ENCODE peak calls at places on chromosome 9, in nine cellular contexts. F is cardiac muscle cell; I is CD8-positive, alpha-beta memory T cell; L is lung; V is PC-3; Y is tibial nerve; G is pancreas; J is uterus; T is tibial artery. B is an unnamed sample.

GRCh38 chr9:129166962-129167557 is 11.0 kb downstream of the IER5L start:
- DNase-seq in F (peak; percentile 78), I (no peak), V (peak; percentile 86), L (peak; percentile 86), T (peak; percentile 84), Y (no peak), G (peak; percentile 89), J (peak; percentile 70), B (peak; percentile 84)

GRCh38 chr9:16267336-16268036 is 603.0 kb downstream of the BNC2 start:
- DNase-seq in V (peak; percentile 89), L (no peak), I (no peak), G (no peak), Y (no peak), J (no peak), T (no peak), F (peak; percentile 48), B (no peak)

GRCh38 chr9:7394007-7394774 is 405.4 kb downstream of the DMAC1 start:
- DNase-seq in T (no peak), Y (no peak), J (no peak), G (no peak), F (no peak), I (no peak), V (no peak), L (no peak), B (no peak)

GRCh38 chr9:82152181-82152580 is 163.6 kb downstream of the SPATA31D1 start:
- DNase-seq in L (no peak), V (peak; percentile 58), F (no peak), T (no peak), I (no peak), Y (no peak), G (no peak), J (no peak), B (no peak)

GRCh38 chr9:81002242-81002641 is 687.1 kb downstream of the TLE1 start:
- DNase-seq in I (no peak), J (no peak), G (no peak), Y (no peak), F (no peak), L (no peak), T (no peak), V (peak; percentile 76), B (no peak)

GRCh38 chr9:98488578-98489312 is 220.0 kb downstream of the GABBR2 start:
- DNase-seq in F (peak; percentile 87), L (peak; percentile 46), G (no peak), T (no peak), I (no peak), J (no peak), V (peak; percentile 56), Y (no peak), B (no peak)

GRCh38 chr9:37061763-37062162 is 27.7 kb upstream of the PAX5 start:
- DNase-seq in Y (no peak), L (no peak), J (no peak), G (no peak), F (peak; percentile 34), T (no peak), V (peak; percentile 54), I (no peak), B (no peak)

GRCh38 chr9:89116064-89116817 is 62.4 kb downstream of the SHC3 start:
- DNase-seq in L (no peak), J (no peak), I (no peak), F (peak; percentile 82), G (no peak), Y (no peak), T (no peak), V (no peak), B (no peak)

GRCh38 chr9:6557883-6558282 is 87.6 kb downstream of the GLDC start:
- DNase-seq in L (no peak), T (no peak), V (no peak), I (no peak), F (peak; percentile 44), G (no peak), J (no peak), Y (no peak), B (no peak)

DNA sequence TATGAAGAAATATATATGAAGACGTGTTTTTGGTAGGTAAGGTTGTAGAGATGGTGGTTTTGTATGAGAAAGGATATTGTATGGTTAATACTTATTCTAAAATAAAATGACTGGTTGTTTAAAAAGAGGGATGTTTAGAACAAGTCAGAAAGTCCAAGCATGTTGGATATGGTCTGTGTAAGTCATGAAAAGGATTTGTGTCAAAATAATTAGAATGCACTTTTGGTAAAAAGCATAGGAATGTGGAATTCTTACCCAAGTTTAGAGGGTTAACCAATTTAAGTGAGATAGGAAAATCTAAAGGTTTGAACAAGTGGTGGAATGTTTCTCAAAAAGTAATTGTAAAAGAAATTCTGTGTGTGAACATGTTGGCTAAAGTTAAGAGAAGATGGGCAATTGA is 1556.5 kb upstream of the C9orf72 start:
- DNase-seq in Y (no peak), I (no peak), J (no peak), G (no peak), F (no peak), L (no peak), T (no peak), V (no peak), B (no peak)
- H3K9me3 ChIP-seq in Y (no peaks in the 10 kb centered on the region), I (no peaks in the 10 kb centered on the region), J (no peaks in the 10 kb centered on the region), G (no peaks in the 10 kb centered on the region), F (peaks cover 4% of the 10 kb centered on the region), L (peaks cover 7% of the 10 kb centered on the region), T (peaks cover 4% of the 10 kb centered on the region), V (peaks cover 16% of the 10 kb centered on the region), B (no peaks in the 10 kb centered on the region)

DNA sequence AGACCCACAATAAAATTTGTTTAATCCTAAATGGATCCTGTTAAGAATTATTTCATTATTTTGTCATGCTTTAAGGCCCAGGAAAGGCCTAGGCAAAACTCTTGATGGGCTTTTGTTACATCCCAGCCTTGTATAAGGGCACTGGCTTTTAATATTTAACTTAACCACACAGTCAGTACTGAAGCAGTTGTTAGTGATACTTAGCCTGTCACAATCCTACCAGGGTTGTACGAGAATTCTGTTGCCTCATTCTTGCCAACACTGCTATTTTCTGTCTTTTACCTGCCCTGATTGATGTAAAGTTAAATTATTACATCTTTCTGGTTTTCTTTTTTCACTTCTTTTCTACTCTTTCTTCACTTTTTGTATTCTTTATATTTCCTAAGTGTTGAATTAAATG is 10.9 kb downstream of the ZNF169 start:
- DNase-seq in V (no peak), G (no peak), I (no peak), J (no peak), L (no peak), Y (no peak), F (no peak), T (no peak), B (no peak)
- H3K9me3 ChIP-seq in V (no peaks in the 10 kb centered on the region), G (no peaks in the 10 kb centered on the region), I (no peaks in the 10 kb centered on the region), J (no peaks in the 10 kb centered on the region), L (no peaks in the 10 kb centered on the region), Y (no peaks in the 10 kb centered on the region), F (no peaks in the 10 kb centered on the region), T (no peaks in the 10 kb centered on the region), B (no peaks in the 10 kb centered on the region)

GRCh38 chr9:135649508-135649907 is 10.2 kb upstream of the GLT6D1 start:
- DNase-seq in L (no peak), I (no peak), Y (no peak), J (no peak), F (no peak), G (no peak), V (no peak), T (no peak), B (no peak)

GRCh38 chr9:135647897-135648296 is 8.6 kb upstream of the GLT6D1 start:
- DNase-seq in F (no peak), L (no peak), T (no peak), I (no peak), J (no peak), Y (no peak), G (no peak), V (no peak), B (no peak)

GRCh38 chr9:135644631-135645218 is 5.4 kb upstream of the GLT6D1 start:
- DNase-seq in Y (no peak), J (no peak), V (no peak), I (no peak), T (no peak), G (no peak), F (no peak), L (no peak), B (no peak)

GRCh38 chr9:135650408-135650807 is 11.1 kb upstream of the GLT6D1 start:
- DNase-seq in V (no peak), I (no peak), J (no peak), Y (no peak), G (no peak), T (no peak), F (no peak), L (no peak), B (peak; percentile 23)

DNA sequence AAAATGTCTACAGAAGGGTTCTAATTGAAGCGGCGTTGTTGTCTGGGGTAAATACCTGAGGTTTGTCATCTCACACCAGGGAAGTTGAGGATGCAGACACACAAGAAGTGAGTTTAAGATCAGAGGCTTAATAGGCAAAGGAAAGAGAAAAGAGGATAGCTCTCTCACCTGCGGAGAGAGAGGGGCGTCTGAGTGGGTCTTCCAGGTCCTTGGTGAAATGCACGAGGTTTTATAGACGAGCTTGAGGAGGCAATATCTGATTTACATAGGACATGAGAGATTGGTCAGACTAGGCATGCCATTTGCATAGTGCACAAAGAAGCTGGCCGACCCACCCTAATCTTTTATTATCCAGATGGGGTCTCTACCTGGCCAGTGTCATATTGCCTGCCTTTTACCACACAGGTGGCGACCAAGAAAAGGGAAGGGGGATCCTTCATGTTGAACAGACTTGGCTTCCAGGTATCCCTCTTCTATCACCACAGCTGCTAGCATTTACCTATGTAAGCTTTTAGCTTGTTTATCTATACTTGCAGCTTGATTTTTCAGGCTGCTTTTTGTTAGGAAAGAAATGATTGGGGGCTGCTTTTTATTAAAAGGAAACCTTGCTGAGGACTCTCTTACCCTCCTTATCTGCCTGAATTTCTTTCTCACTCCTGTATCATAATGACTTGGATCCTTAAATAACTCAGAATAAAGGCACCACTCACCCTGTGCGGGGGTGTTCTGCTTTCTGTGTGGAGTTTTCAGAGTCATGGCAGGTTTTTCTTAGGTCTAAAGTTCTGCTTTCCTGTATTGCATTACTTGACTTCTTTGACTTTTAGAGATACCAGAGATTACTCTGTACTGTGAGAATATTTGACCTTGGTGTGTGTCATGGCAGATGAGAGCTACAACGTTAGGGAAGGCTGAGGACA is 9.4 kb upstream of the GLT6D1 start:
- DNase-seq in J (no peak), I (no peak), L (no peak), Y (no peak), G (no peak), F (no peak), T (no peak), V (no peak), B (no peak)
- H3K9me3 ChIP-seq in J (no peaks in the 10 kb centered on the region), I (peaks cover 5% of the 10 kb centered on the region), L (peaks cover 22% of the 10 kb centered on the region), Y (no peaks in the 10 kb centered on the region), G (no peaks in the 10 kb centered on the region), F (no peaks in the 10 kb centered on the region), T (peaks cover 31% of the 10 kb centered on the region), V (no peaks in the 10 kb centered on the region), B (peaks cover 41% of the 10 kb centered on the region)

GRCh38 chr9:24652181-24652580 is 106.5 kb upstream of the IZUMO3 start:
- DNase-seq in G (no peak), L (no peak), I (no peak), T (no peak), J (no peak), F (no peak), V (no peak), Y (no peak), B (no peak)

GRCh38 chr9:24657387-24657786 is 111.7 kb upstream of the IZUMO3 start:
- DNase-seq in J (no peak), Y (no peak), T (no peak), F (no peak), L (no peak), I (no peak), G (no peak), V (no peak), B (no peak)
- H3K9me3 ChIP-seq in J (no peaks in the 10 kb centered on the region), Y (no peaks in the 10 kb centered on the region), T (no peaks in the 10 kb centered on the region), F (no peaks in the 10 kb centered on the region), L (peaks cover 2% of the 10 kb centered on the region), I (no peaks in the 10 kb centered on the region), G (no peaks in the 10 kb centered on the region), V (no peaks in the 10 kb centered on the region), B (peaks cover 5% of the 10 kb centered on the region)